ENCODE peak calls at places on chromosomes 11 and 22, in four cellular contexts. Y is CD8-positive, alpha-beta T cell; F is pancreas; P is Peyer's patch. O is an unnamed sample. For H3K4me1, the result is how much of the 10 kb centered on the place peaks cover.

GRCh38 chr11:64694026-64694755 is 28.8 kb downstream of the NRXN2 start:
- DNase-seq in Y (no peak), F (no peak), P (no peak), O (no peak)

GRCh38 chr11:13972033-13972910 is 9.7 kb downstream of the SPON1 start:
- DNase-seq in Y (no peak), F (no peak), P (no peak), O (no peak)

GRCh38 chr11:10568486-10568941 is at the start of gene LYVE1:
- DNase-seq in Y (no peak), F (peak), P (no peak), O (no peak)

GRCh38 chr11:122215244-122215992 is 99.4 kb upstream of the BLID start:
- DNase-seq in Y (no peak), F (peak), P (peak), O (peak)

GRCh38 chr22:34776827-34777226 is 289.1 kb upstream of the ISX start:
- DNase-seq in Y (no peak), F (no peak), P (no peak), O (no peak)

GRCh38 chr11:43270468-43270867 is 41.3 kb upstream of the API5 start:
- DNase-seq in Y (no peak), F (no peak), P (no peak), O (no peak)

GRCh38 chr22:45787770-45788169 is 116.1 kb downstream of the ATXN10 start:
- DNase-seq in Y (no peak), F (no peak), P (no peak), O (no peak)

GRCh38 chr11:19276859-19277808 is 36.4 kb upstream of the E2F8 start:
- DNase-seq in Y (no peak), F (no peak), P (peak), O (no peak)

GRCh38 chr22:41352058-41352457 is 29.7 kb upstream of the TEF start:
- DNase-seq in Y (no peak), F (no peak), P (no peak), O (no peak)

GRCh38 chr11:93905384-93905783 is 55.0 kb upstream of the VSTM5 start:
- DNase-seq in Y (no peak), F (peak), P (no peak), O (no peak)

GRCh38 chr22:42884616-42885375 is 27.7 kb upstream of the ARFGAP3 start:
- DNase-seq in Y (no peak), F (no peak), P (no peak), O (no peak)

DNA sequence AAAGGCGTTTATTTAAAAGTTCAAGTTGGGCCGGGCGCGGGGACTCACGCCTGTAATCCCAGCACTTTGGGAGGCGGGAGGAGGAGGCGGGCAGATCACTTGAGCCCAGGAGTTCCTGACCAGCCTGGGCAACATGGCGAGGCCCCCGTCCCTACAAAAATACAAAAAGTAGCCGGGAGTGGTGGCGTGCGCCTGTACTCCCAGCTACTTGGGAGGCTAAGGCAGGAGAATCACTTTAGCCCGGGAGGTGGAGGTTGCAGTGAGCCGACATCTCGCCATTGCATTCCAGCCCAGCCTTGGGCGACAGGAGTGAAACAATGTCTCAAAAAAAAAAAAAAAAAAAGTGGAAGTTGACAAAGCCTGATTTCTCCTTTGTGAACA is 757 bp downstream of the PTPMT1 start:
- DNase-seq in Y (no peak), F (no peak), P (peak), O (peak)
- H3K27ac ChIP-seq in Y (peak), F (peak), P (peak), O (peak)

GRCh38 chr11:235998-236773 is at the start of gene SIRT3:
- DNase-seq in Y (peak), F (peak), P (peak), O (peak)
- TF ChIP-seq CTCF in Y (no peak), F (no peak), P (peak), O (peak)

GRCh38 chr22:44126807-44127206 is 53.9 kb upstream of the PARVG start:
- DNase-seq in Y (no peak), F (no peak), P (no peak), O (no peak)

GRCh38 chr22:44130076-44130711 is 50.5 kb upstream of the PARVG start:
- DNase-seq in Y (no peak), F (no peak), P (no peak), O (no peak)

GRCh38 chr22:44129614-44129976 is 51.1 kb upstream of the PARVG start:
- DNase-seq in Y (no peak), F (no peak), P (no peak), O (no peak)

GRCh38 chr22:44127353-44127752 is 53.4 kb upstream of the PARVG start:
- DNase-seq in Y (no peak), F (no peak), P (no peak), O (no peak)

GRCh38 chr22:44128961-44129613 is 51.6 kb upstream of the PARVG start:
- DNase-seq in Y (no peak), F (no peak), P (no peak), O (no peak)
- H3K4me1 ChIP-seq in Y (under half), F (under half), P (under half), O (under half)

DNA sequence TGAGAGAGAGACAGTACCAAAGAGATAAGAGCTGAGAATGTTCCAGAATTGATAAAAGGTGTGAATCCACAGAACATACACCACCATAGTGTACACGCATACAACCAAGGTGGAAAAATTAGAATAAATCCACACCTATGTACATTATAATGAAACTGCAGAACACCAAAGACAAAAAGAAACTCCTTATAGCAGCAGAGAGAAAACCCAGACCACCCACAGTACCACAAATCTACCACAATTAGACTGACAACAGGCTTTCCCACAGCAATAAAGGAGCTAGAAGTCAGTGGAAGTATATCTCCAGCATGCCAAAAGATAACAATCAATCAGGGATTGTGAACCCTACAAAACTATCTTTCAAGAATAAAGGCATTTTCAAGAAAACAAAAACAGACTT is 31.8 kb downstream of the SCN4B start:
- DNase-seq in Y (no peak), F (no peak), P (no peak), O (no peak)
- H3K27ac ChIP-seq in Y (no peak), F (no peak), P (no peak), O (no peak)

DNA sequence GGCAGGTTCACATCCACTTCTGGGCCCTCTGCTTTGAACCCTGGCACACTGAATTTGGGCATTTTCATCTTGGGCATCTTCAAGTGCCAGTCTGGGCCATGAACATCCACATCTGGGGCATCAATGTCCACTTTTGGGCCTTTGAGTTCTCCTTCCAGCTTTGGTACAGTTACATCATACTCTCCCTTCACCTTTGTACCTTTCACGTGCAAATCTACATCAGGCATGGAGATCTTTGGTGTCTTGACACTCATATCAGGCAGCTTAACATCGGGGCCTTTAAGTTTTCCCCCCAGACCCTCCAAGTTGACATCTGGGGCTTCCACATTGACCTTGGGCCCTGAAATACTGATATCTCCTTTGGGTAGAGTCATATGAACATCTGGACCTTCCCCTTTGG is 14.5 kb downstream of the AHNAK start:
- DNase-seq in Y (no peak), F (no peak), P (no peak), O (no peak)
- TF ChIP-seq CTCF in Y (no peak), F (no peak), P (no peak), O (no peak)

GRCh38 chr11:69300124-69301032 is 6.4 kb downstream of the MYEOV start:
- DNase-seq in Y (no peak), F (no peak), P (no peak), O (no peak)
- H3K4me1 ChIP-seq in Y (under half), F (under half), P (under half), O (under half)

GRCh38 chr11:45541693-45542434 is 123.6 kb downstream of the CHST1 start:
- DNase-seq in Y (no peak), F (no peak), P (no peak), O (no peak)

GRCh38 chr11:45537617-45538016 is 127.8 kb downstream of the CHST1 start:
- DNase-seq in Y (no peak), F (no peak), P (no peak), O (no peak)

GRCh38 chr11:45535033-45535432 is 130.4 kb downstream of the CHST1 start:
- DNase-seq in Y (no peak), F (no peak), P (no peak), O (no peak)

GRCh38 chr11:45538939-45539338 is 126.5 kb downstream of the CHST1 start:
- DNase-seq in Y (no peak), F (no peak), P (no peak), O (no peak)

GRCh38 chr11:45538363-45538762 is 127.1 kb downstream of the CHST1 start:
- DNase-seq in Y (no peak), F (no peak), P (no peak), O (no peak)
- H3K27ac ChIP-seq in Y (no peak), F (no peak), P (no peak), O (no peak)

GRCh38 chr11:114439229-114440120 is at the start of gene REXO2:
- DNase-seq in Y (peak), F (peak), P (peak), O (peak)
- TF ChIP-seq CTCF in Y (no peak), F (no peak), P (peak), O (peak)